ENCODE peak calls at places on chromosomes 5 and 9, in six cellular contexts. H, K, E, S, C and B are unnamed samples.

GRCh38 chr5:118042076-118042475 is 946.3 kb downstream of the DTWD2 start:
- DNase-seq in S (no peak), C (no peak), E (no peak), H (no peak), K (no peak), B (no peak)

GRCh38 chr5:163445345-163445744 is 8.0 kb downstream of the CCNG1 start:
- DNase-seq in H (no peak), S (no peak), C (no peak), E (no peak), K (no peak), B (no peak)

GRCh38 chr9:107175826-107176500 is 107.1 kb upstream of the RAD23B start:
- DNase-seq in H (no peak), E (no peak), C (no peak), S (no peak), K (peak), B (no peak)

GRCh38 chr9:35903049-35903448 is 3.0 kb upstream of the HRCT1 start:
- DNase-seq in C (no peak), S (no peak), H (no peak), E (peak), K (peak), B (no peak)

GRCh38 chr5:146409081-146409671 is 38.0 kb upstream of the TCERG1 start:
- DNase-seq in C (no peak), E (no peak), K (peak), S (no peak), H (no peak), B (no peak)

GRCh38 chr5:109329296-109330252 is 80.2 kb downstream of the PJA2 start:
- DNase-seq in E (no peak), C (no peak), S (no peak), K (peak), H (no peak), B (no peak)

GRCh38 chr5:32278403-32278802 is 34.3 kb downstream of the MTMR12 start:
- DNase-seq in K (peak), S (no peak), E (no peak), H (no peak), C (no peak), B (no peak)

GRCh38 chr5:171695804-171696203 is 89.8 kb upstream of the SMIM23 start:
- DNase-seq in H (no peak), K (no peak), E (no peak), C (no peak), S (no peak), B (no peak)

DNA sequence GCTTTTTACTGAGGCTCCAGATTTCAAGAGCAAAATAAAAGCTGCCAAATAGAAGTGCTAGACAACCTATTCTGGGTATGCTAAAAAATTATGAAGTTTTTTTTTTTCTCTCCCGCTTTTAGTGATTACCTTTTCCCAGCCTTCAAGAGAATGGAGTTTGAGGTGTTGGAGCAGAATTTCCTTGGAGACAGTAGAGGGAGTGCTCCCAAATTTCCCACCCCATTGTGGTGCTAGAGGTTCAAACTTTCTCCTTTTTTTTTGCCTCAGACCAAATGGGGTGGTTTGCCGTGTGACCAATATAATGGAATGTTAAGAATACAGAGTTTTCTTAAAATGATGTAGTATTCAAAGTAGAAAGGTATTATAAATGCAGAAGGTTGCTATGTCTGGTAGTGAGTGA is 244.2 kb upstream of the RIOK2 start:
- DNase-seq in C (no peak), S (no peak), H (no peak), E (no peak), K (no peak), B (no peak)
- TF ChIP-seq CTCF in C (no peak), S (no peak), H (no peak), E (no peak), K (peak), B (no peak)

DNA sequence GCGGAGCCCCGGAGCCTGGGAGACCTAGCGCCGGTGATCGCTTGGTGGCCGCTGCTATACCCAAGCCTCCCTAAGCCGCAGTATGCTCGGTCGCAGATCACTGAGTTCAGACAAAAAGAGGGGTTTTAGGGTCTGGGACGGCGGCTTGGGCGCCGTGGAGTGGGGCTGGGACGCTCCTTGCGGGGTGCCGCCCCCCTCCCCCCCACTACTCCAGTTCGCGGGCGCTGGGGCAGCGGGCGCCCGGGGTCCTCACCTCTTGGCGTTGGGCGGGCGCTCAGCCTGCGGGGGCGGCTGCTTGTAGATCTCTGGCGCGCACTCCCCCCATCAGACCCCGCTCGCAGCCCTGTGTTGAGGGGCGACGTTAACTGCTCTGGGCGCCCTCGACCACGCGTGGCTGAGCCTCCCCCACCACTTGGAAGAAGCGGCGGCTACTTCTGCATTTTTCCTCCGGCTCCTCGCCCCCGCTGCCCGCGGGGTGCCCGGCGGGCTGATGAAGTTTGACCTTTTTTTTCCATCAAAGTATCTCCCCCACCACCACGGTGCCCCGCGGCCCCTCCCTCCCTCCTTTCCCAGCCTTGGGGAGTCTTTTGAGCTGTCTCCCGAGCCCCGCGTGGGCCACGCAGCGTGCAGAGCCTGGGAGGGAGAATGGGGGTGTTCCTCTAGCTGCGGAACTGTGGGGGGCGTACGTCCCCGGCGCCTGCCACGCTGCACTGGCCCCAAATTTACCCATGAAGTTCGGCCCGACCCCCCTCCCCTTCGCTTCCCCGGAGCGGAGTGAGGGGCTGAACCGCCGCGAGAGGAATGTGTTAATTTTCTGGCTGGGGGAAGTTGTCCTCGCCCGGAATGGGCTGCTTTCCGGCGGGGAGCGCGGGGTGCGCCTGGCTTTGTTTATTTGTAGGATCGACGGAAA is 1.2 kb downstream of the CXXC5 start:
- DNase-seq in K (no peak), C (no peak), H (peak), E (peak), S (no peak), B (no peak)
- TF ChIP-seq CTCF in K (no peak), C (no peak), H (no peak), E (no peak), S (peak), B (no peak)

GRCh38 chr5:15499528-15500325 is at the start of gene FBXL7:
- DNase-seq in H (peak), E (no peak), C (peak), K (peak), S (peak), B (no peak)
- TF ChIP-seq CTCF in H (peak), E (no peak), C (no peak), K (peak), S (no peak), B (no peak)

GRCh38 chr5:176742246-176743105 is 67.9 kb upstream of the UNC5A start:
- DNase-seq in H (no peak), E (no peak), C (peak), S (no peak), K (no peak), B (no peak)

GRCh38 chr5:176739461-176740051 is 70.8 kb upstream of the UNC5A start:
- DNase-seq in E (no peak), C (peak), S (peak), H (no peak), K (no peak), B (peak)

GRCh38 chr5:176740131-176740701 is 70.1 kb upstream of the UNC5A start:
- DNase-seq in S (no peak), C (peak), H (no peak), E (no peak), K (no peak), B (no peak)

GRCh38 chr5:176741566-176742211 is 68.7 kb upstream of the UNC5A start:
- DNase-seq in K (no peak), C (peak), S (no peak), E (no peak), H (no peak), B (peak)

GRCh38 chr5:176740702-176741565 is 69.4 kb upstream of the UNC5A start:
- DNase-seq in H (no peak), S (no peak), E (no peak), C (peak), K (no peak), B (peak)
- TF ChIP-seq CTCF in H (no peak), S (no peak), E (no peak), C (no peak), K (no peak), B (no peak)

GRCh38 chr5:150593593-150593992 is 46.9 kb upstream of the SYNPO start:
- DNase-seq in C (no peak), S (no peak), H (no peak), K (no peak), E (no peak), B (no peak)
- TF ChIP-seq CTCF in C (no peak), S (no peak), H (no peak), K (no peak), E (no peak), B (no peak)

DNA sequence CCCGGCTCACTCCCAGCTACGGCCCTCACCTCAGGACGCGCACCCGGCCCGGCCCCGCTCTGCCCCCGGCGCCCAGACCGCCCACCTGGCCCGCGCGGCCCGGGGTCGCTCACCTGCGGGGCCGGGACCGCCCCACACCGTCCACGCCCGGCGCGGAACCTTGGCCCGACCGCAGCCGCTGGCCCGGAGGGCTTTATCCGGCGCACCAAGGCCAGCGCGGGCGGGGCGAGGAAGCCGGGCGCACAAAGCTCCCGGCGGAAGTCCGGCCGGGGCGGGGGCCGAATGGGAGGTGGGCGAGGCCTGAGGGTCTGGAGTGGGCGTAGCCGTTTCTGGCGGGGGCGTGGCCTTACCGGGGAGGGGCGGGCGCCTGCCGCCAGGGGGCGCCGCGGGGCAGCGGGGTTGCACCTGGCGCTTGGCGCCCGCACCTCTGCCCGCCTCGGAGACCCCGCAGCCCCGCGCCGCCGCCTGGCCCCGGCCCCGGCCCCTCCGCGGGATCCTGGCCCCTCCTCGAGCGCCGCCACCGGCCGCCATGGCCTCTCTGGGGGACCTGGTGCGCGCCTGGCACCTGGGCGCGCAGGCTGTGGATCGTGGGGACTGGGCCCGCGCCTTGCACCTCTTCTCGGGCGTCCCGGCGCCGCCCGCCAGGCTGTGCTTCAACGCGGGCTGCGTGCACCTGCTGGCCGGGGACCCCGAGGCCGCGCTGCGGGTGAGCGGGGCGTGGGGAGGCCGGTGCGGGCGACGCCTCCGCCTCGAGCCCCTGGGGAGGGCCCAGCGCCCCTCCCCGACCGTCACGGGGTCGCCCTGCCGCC is at the start of the genes EXD3 and NOXA1:
- DNase-seq in E (peak), H (peak), K (peak), S (peak), C (peak), B (peak)
- TF ChIP-seq CTCF in E (peak), H (peak), K (peak), S (peak), C (peak), B (peak)

DNA sequence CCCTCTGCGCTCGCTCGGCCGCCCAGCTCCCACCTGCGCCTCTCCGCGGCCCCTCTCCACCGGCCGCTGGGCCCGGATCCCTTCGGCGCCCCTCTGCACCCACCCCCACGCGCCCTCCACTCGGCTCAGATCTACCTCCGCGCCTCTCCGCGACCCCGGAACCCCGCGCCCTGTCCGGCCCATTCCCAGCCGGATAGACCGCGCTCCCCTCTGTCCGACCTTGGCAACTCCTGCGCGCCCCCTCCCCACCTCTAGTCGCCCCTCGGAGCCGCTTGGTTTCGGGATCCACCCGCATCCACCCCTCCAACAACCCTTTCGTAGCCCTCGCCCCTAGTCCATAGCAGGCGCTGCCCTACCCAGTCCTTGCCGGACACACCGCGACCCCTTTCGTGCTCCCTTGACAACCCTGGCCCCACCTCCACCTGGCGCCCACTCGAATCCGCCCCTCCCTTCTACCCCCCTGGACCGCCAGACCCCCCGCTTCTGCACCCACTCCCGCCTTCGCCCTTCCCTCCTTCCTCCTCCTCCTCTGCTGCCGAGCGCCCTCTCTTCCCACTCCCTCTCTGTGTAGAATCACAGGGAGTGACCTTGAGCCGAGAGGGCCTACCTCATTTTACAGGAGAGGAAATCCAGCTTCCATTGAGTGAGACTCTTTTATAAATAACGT is 496 bp upstream of the AK3 start:
- DNase-seq in C (no peak), K (no peak), S (no peak), E (peak), H (peak), B (no peak)
- TF ChIP-seq CTCF in C (no peak), K (peak), S (no peak), E (no peak), H (no peak), B (no peak)